ENCODE peak calls at places on chromosomes 7 and 10, in five cellular contexts. L is A549, K is mammary epithelial cell, G is gastrocnemius medialis, H is heart right ventricle. V is an unnamed sample. For H3K4me1, the result is how much of the 10 kb centered on the place peaks cover.

GRCh38 chr10:93160829-93161228 is 87.1 kb downstream of the CYP26A1 start:
- DNase-seq in L (no peak), K (peak), G (peak), H (peak), V (peak)

GRCh38 chr10:93269281-93269680 is 195.6 kb downstream of the CYP26A1 start:
- DNase-seq in L (no peak), K (no peak), G (no peak), H (no peak), V (no peak)

GRCh38 chr7:79227035-79227434 is 226.4 kb downstream of the MAGI2 start:
- DNase-seq in L (no peak), K (no peak), G (no peak), H (no peak), V (no peak)

GRCh38 chr10:69647819-69648218 is 17.8 kb downstream of the FAM241B start:
- DNase-seq in L (no peak), K (no peak), G (no peak), H (no peak), V (no peak)

GRCh38 chr10:75773139-75773801 is 341.8 kb downstream of the LRMDA start:
- DNase-seq in L (peak), K (no peak), G (no peak), H (no peak), V (no peak)

GRCh38 chr7:106190589-106191330 is 78.6 kb upstream of the SYPL1 start:
- DNase-seq in L (no peak), K (no peak), G (no peak), H (no peak), V (no peak)

GRCh38 chr7:18570890-18571478 is 75.4 kb downstream of the HDAC9 start:
- DNase-seq in L (peak), K (peak), G (no peak), H (no peak), V (no peak)

GRCh38 chr7:8277394-8277982 is 15.5 kb upstream of the ICA1 start:
- DNase-seq in L (peak), K (peak), G (no peak), H (no peak), V (no peak)

GRCh38 chr10:82150123-82150900 is 275.3 kb downstream of the NRG3 start:
- DNase-seq in L (no peak), K (no peak), G (no peak), H (peak), V (no peak)

GRCh38 chr7:148334959-148335577 is 255.5 kb upstream of the C7orf33 start:
- DNase-seq in L (no peak), K (peak), G (no peak), H (no peak), V (no peak)

GRCh38 chr10:28644647-28645046 is 32.7 kb upstream of the BAMBI start:
- DNase-seq in L (no peak), K (no peak), G (no peak), H (no peak), V (no peak)

GRCh38 chr7:96121752-96122151 is 200.1 kb downstream of the SLC25A13 start:
- DNase-seq in L (no peak), K (no peak), G (no peak), H (no peak), V (no peak)

GRCh38 chr7:53504914-53505313 is 469.5 kb downstream of the POM121L12 start:
- DNase-seq in L (no peak), K (no peak), G (no peak), H (no peak), V (no peak)

GRCh38 chr10:113045155-113046055 is 95.4 kb downstream of the TCF7L2 start:
- DNase-seq in L (no peak), K (peak), G (no peak), H (no peak), V (no peak)

GRCh38 chr7:151063212-151063561 is 3.8 kb downstream of the SLC4A2 start:
- DNase-seq in L (no peak), K (peak), G (peak), H (no peak), V (peak)
- H3K27ac ChIP-seq in L (peak), K (no peak), G (peak), H (no peak), V (peak)

GRCh38 chr10:78312197-78313046 is 278.8 kb downstream of the RPS24 start:
- DNase-seq in L (no peak), K (no peak), G (no peak), H (no peak), V (no peak)

GRCh38 chr10:78310481-78311080 is 276.9 kb downstream of the RPS24 start:
- DNase-seq in L (no peak), K (no peak), G (no peak), H (no peak), V (no peak)

GRCh38 chr10:78314651-78315050 is 281.0 kb downstream of the RPS24 start:
- DNase-seq in L (no peak), K (no peak), G (no peak), H (no peak), V (no peak)

GRCh38 chr10:78313636-78314035 is 280.0 kb downstream of the RPS24 start:
- DNase-seq in L (no peak), K (no peak), G (no peak), H (no peak), V (no peak)

DNA sequence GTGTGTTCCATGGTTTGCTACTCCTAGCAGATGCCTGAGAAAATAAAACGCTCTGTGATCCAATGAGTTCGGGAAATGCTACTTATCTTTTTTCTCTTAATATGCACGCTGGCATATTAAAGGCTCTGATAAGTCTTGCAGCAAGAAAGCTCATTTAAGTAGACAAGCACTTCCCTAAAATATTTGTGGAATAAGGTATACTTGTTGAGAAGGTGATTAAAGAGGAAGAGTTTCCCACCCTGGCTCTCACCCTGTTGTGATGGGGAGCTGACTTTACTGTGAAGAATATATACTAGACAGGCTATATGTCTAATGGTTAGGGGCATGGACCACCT is 279.4 kb downstream of the RPS24 start:
- DNase-seq in L (no peak), K (no peak), G (no peak), H (no peak), V (no peak)
- H3K4me1 ChIP-seq in L (under half), K (under half), G (under half), H (under half), V (under half)

GRCh38 chr7:10596827-10597226 is 376.8 kb upstream of the PHF14 start:
- DNase-seq in L (no peak), K (no peak), G (no peak), H (no peak), V (no peak)
- H3K27ac ChIP-seq in L (no peak), K (no peak), G (no peak), H (no peak), V (no peak)

DNA sequence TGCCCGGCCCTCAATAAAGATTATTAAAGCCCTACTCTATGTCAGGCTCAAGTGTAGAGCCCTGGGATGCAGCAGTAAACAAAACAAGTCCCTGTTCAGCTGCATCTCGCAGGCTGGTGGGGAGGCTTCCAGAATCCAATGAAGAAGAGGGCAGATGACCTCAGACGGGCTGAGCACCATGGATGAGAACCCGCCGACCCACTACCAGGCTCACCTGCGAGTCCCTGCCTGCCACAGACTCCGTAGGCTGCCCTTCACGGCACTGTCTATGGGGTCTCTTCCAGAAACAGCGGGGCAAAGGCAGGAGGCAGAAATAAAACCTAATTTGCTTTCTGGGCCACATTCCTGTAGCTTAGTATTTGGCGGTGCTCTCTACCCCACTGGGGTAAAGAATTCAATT is 22.7 kb downstream of the CHST15 start:
- DNase-seq in L (no peak), K (no peak), G (no peak), H (no peak), V (no peak)
- H3K4me1 ChIP-seq in L (under half), K (under half), G (under half), H (under half), V (under half)

DNA sequence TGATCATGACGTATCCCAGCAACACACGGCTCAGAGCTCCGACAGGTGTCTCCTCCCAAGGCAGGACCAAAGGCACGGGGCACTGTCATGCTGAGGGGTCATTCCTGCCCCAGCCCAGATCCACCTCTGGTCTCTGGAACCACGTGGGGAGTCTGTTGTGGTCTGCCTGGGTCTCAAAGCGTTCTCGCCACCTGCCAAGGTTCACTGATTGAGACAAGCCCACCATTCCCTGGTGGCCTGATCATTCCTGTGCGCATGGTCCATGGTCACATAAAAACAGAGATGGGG is 83.5 kb downstream of the HIPK2 start:
- DNase-seq in L (no peak), K (no peak), G (no peak), H (no peak), V (no peak)
- H3K27ac ChIP-seq in L (no peak), K (no peak), G (no peak), H (no peak), V (no peak)

GRCh38 chr7:22110881-22111280 is 165.2 kb upstream of the CDCA7L start:
- DNase-seq in L (no peak), K (no peak), G (no peak), H (no peak), V (no peak)

GRCh38 chr7:22114440-22114981 is 168.8 kb upstream of the CDCA7L start:
- DNase-seq in L (no peak), K (no peak), G (no peak), H (no peak), V (no peak)

GRCh38 chr7:22110227-22110839 is 164.6 kb upstream of the CDCA7L start:
- DNase-seq in L (peak), K (peak), G (peak), H (peak), V (peak)

GRCh38 chr7:22111661-22112060 is 166.0 kb upstream of the CDCA7L start:
- DNase-seq in L (no peak), K (no peak), G (no peak), H (no peak), V (no peak)

DNA sequence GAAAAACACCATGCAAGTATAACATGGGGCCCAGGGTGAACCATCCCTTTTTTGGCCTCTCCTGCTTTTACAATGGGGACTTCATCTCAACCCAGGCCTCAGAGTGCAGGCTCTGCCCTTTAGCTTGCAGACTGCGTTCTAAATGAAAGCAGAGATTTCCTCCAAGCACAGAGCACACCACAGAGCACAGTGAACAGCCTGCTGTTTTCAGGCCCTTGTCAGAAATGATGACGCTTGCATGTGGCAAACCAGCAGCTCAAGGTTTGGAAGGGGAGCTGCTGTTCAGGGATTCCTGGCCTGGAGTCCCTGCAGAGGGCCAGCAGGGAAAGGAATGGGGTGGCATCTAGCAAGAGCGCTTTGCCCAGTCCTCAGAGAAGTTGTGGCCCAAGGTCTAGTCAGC is 167.3 kb upstream of the CDCA7L start:
- DNase-seq in L (no peak), K (no peak), G (no peak), H (no peak), V (no peak)
- H3K4me1 ChIP-seq in L (under half), K (under half), G (under half), H (under half), V (under half)

GRCh38 chr10:95178797-95179196 is 15.2 kb upstream of the ACSM6 start:
- DNase-seq in L (no peak), K (no peak), G (no peak), H (no peak), V (no peak)

GRCh38 chr10:95187617-95188016 is 6.4 kb upstream of the ACSM6 start:
- DNase-seq in L (no peak), K (no peak), G (no peak), H (no peak), V (no peak)

GRCh38 chr10:95183132-95183450 is 10.9 kb upstream of the ACSM6 start:
- DNase-seq in L (no peak), K (no peak), G (no peak), H (no peak), V (no peak)

GRCh38 chr10:95181731-95182130 is 12.3 kb upstream of the ACSM6 start:
- DNase-seq in L (no peak), K (no peak), G (no peak), H (no peak), V (no peak)

DNA sequence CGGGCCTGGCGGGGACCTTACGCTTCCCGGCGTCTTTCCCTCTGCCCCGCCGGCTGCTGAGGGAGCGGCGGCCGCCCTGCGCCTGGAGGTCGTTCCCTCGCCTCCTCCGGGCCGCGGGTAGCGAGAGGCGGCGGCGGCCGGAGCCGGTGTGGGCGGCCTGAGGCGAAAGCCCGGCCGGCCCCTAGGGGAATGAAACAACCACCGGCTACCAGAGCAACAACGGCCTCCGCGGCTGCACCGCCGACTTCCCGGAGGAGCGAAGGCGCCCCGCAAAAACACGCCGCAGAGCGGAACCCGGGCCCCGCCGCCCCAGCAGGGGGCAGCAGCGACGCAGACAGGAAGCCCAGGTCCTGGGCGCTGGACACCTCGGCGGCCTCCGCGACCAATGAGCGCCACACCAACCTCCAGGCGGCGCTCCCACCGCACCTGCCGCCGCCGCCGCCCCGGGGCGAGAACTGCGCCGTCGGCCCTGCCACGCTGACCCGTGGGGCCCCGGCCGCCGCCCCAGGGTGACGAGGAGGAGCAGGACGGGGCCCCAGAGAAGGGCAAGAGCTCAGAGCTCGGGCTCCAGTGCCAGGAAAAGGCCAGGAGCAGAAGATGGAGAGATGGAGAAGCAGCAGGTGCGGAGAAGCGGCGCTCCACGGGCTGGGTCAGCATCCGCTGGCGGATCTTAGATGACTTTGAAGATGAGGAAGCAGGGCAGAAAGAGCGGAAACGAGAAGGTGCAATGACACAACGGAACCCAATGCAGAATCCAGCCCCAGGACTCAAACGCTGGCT is 10.4 kb upstream of the ACSM6 start:
- DNase-seq in L (peak), K (peak), G (peak), H (peak), V (peak)
- H3K27ac ChIP-seq in L (peak), K (no peak), G (peak), H (peak), V (peak)

GRCh38 chr7:129635300-129636029 is 23.9 kb downstream of the NRF1 start:
- DNase-seq in L (peak), K (peak), G (peak), H (peak), V (no peak)
- H3K4me1 ChIP-seq in L (under half), K (under half), G (under half), H (under half), V (under half)

GRCh38 chr7:91344248-91344647 is 80.0 kb downstream of the FZD1 start:
- DNase-seq in L (no peak), K (no peak), G (no peak), H (no peak), V (no peak)
- H3K27ac ChIP-seq in L (no peak), K (no peak), G (no peak), H (no peak), V (no peak)

GRCh38 chr10:125146791-125147604 is 13.4 kb downstream of the CTBP2 start:
- DNase-seq in L (no peak), K (peak), G (peak), H (no peak), V (no peak)
- H3K4me1 ChIP-seq in L (half or more), K (half or more), G (half or more), H (half or more), V (half or more)

V was measured in Peyer's patch.